ENCODE peak calls at places on chromosomes 12 and 14, in five cellular contexts. O is mesenchymal stem cell, B is IMR-90, T is H9, Y is neuronal stem cell. M is an unnamed sample.
A peak's percentile ranks its signal among the peaks of the same experiment; 100 is the strongest.

GRCh38 chr14:51488569-51489220 is 163.0 kb upstream of the FRMD6 start:
- DNase-seq in O (no peak), T (no peak), B (peak; percentile 31), Y (no peak), M (no peak)

GRCh38 chr12:49698619-49699545 is 8.3 kb downstream of the FMNL3 start:
- DNase-seq in O (peak; percentile 87), T (peak; percentile 88), B (peak; percentile 71), Y (no peak), M (peak; percentile 59)

GRCh38 chr12:26571539-26571938 is 261.5 kb downstream of the ITPR2 start:
- DNase-seq in Y (no peak), T (no peak), O (no peak), B (no peak), M (no peak)

GRCh38 chr14:69547701-69548348 is 26.8 kb downstream of the CCDC177 start:
- DNase-seq in B (no peak), Y (peak; percentile 66), O (peak; percentile 22), T (peak; percentile 90), M (no peak)

GRCh38 chr12:66467932-66468331 is 165.6 kb downstream of the HELB start:
- DNase-seq in O (no peak), Y (no peak), B (peak; percentile 17), T (no peak), M (no peak)

GRCh38 chr12:12265571-12266388 is 1.1 kb downstream of the LRP6 start:
- DNase-seq in T (no peak), B (peak; percentile 64), Y (no peak), O (peak; percentile 61), M (no peak)

GRCh38 chr14:103232338-103232808 is 101.7 kb upstream of the EIF5 start:
- DNase-seq in B (no peak), T (no peak), O (no peak), Y (no peak), M (no peak)

GRCh38 chr12:96506776-96507175 is 17.4 kb downstream of the CFAP54 start:
- DNase-seq in O (no peak), Y (no peak), B (no peak), T (no peak), M (no peak)

GRCh38 chr12:109927622-109928021 is 27.5 kb downstream of the TCHP start:
- DNase-seq in T (peak; percentile 71), B (peak; percentile 41), Y (no peak), O (peak; percentile 57), M (peak; percentile 72)

GRCh38 chr12:55847033-55847432 is 4.3 kb upstream of the MMP19 start:
- DNase-seq in T (no peak), O (peak; percentile 91), B (peak; percentile 83), Y (no peak), M (peak; percentile 62)

GRCh38 chr14:33848706-33849454 is 102.0 kb downstream of the EGLN3 start:
- DNase-seq in T (peak; percentile 94), O (peak; percentile 75), Y (peak; percentile 85), B (peak; percentile 10), M (peak; percentile 84)

GRCh38 chr12:49622501-49623141 is 740 bp upstream of the PRPF40B start:
- DNase-seq in O (no peak), B (peak; percentile 3), Y (no peak), T (peak; percentile 64), M (peak; percentile 56)

GRCh38 chr12:7005288-7005687 is 13.0 kb downstream of the LPCAT3 start:
- DNase-seq in B (no peak), O (no peak), T (no peak), Y (no peak), M (no peak)

GRCh38 chr12:109544955-109545531 is 28.3 kb downstream of the MMAB start:
- DNase-seq in Y (no peak), O (no peak), B (peak; percentile 37), T (no peak), M (no peak)

GRCh38 chr14:23299986-23300686 is 2.5 kb downstream of the PPP1R3E start:
- DNase-seq in O (no peak), T (no peak), Y (no peak), B (no peak), M (no peak)

GRCh38 chr12:3242199-3242863 is 165.2 kb downstream of the TSPAN9 start:
- DNase-seq in O (no peak), B (no peak), T (no peak), Y (no peak), M (no peak)

GRCh38 chr14:57245941-57246340 is 22.8 kb downstream of the EXOC5 start:
- DNase-seq in Y (no peak), O (no peak), B (no peak), T (no peak), M (no peak)

GRCh38 chr14:34044373-34044637 is 93.4 kb upstream of the EGLN3 start:
- DNase-seq in Y (no peak), B (no peak), T (no peak), O (no peak), M (no peak)

GRCh38 chr14:22791302-22791701 is 23.9 kb downstream of the SLC7A7 start:
- DNase-seq in Y (no peak), B (peak; percentile 91), T (no peak), O (peak; percentile 73), M (peak; percentile 91)

GRCh38 chr12:19694627-19695026 is 255.3 kb downstream of the AEBP2 start:
- DNase-seq in Y (no peak), B (peak; percentile 36), T (no peak), O (peak; percentile 68), M (no peak)

GRCh38 chr14:95652171-95652570 is 34.1 kb upstream of the TCL1B start:
- DNase-seq in T (no peak), Y (no peak), O (no peak), B (no peak), M (peak; percentile 93)

GRCh38 chr14:68640293-68640574 is 152.6 kb downstream of the ZFP36L1 start:
- DNase-seq in T (no peak), Y (no peak), O (no peak), B (no peak), M (no peak)

GRCh38 chr14:70904376-70904775 is 2.9 kb upstream of the PCNX1 start:
- DNase-seq in Y (no peak), T (no peak), B (no peak), O (no peak), M (no peak)

GRCh38 chr14:77808250-77808649 is 8.3 kb downstream of the ADCK1 start:
- DNase-seq in T (no peak), O (no peak), Y (no peak), B (no peak), M (no peak)

GRCh38 chr12:2739832-2740641 is 54.7 kb upstream of the FKBP4 start:
- DNase-seq in T (peak; percentile 25), Y (peak; percentile 20), B (peak; percentile 34), O (peak; percentile 50), M (peak; percentile 70)

GRCh38 chr14:72924332-72924731 is 1.9 kb upstream of the DCAF4 start:
- DNase-seq in O (no peak), Y (no peak), B (no peak), T (no peak), M (peak; percentile 90)

GRCh38 chr14:65238456-65238855 is 136.1 kb upstream of the MAX start:
- DNase-seq in B (peak; percentile 82), O (peak; percentile 81), T (no peak), Y (no peak), M (peak; percentile 78)

GRCh38 chr12:95003921-95004272 is 400 bp upstream of the NDUFA12 start:
- DNase-seq in O (peak; percentile 8), Y (no peak), B (no peak), T (no peak), M (no peak)

GRCh38 chr12:54306925-54307731 is 6.3 kb upstream of the NFE2 start:
- DNase-seq in Y (no peak), O (no peak), T (peak; percentile 64), B (no peak), M (no peak)

GRCh38 chr12:13120431-13120830 is 17.0 kb upstream of the GSG1 start:
- DNase-seq in T (no peak), Y (no peak), B (no peak), O (peak; percentile 34), M (no peak)

GRCh38 chr14:97444248-97444647 is 647.1 kb downstream of the VRK1 start:
- DNase-seq in O (no peak), T (no peak), B (no peak), Y (no peak), M (no peak)
- H2AFZ ChIP-seq in O (no peak overlapping the region), T (no peak overlapping the region), B (no peak overlapping the region), Y (no peak overlapping the region), M (no peak overlapping the region)

GRCh38 chr14:54582334-54582733 is 15.4 kb downstream of the SAMD4A start:
- DNase-seq in Y (no peak), T (no peak), B (no peak), O (no peak), M (no peak)

GRCh38 chr14:54585214-54585613 is 18.3 kb downstream of the SAMD4A start:
- DNase-seq in Y (no peak), O (no peak), T (no peak), B (no peak), M (no peak)

GRCh38 chr14:54579606-54580005 is 12.7 kb downstream of the SAMD4A start:
- DNase-seq in O (peak; percentile 85), T (no peak), B (peak; percentile 73), Y (no peak), M (peak; percentile 45)

GRCh38 chr14:54580933-54581332 is 14.0 kb downstream of the SAMD4A start:
- DNase-seq in O (no peak), B (no peak), Y (no peak), T (no peak), M (no peak)

DNA sequence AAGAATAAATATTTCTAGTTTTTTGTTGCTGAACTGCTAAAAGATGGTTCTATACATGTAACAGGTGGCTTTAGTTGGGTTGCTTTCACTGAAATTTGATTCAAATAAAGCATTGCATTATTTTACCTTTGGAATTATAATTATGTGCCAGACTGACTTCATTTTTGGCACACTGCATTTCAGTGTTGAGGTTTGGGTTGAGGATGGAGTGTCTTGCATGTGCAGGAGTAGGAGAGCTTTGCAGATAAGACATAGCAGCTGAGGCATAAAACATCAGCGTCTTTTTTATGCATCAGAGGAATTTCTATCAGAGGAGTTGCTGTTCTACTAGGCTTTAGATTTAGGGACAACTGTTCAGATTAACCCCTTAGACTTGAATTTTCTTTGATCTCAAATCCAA is 17.2 kb downstream of the SAMD4A start:
- DNase-seq in T (no peak), O (no peak), Y (no peak), B (no peak), M (no peak)
- H3K27ac ChIP-seq in T (no peak overlapping the region), O (no peak overlapping the region), Y (no peak overlapping the region), B (no peak overlapping the region), M (no peak overlapping the region)

DNA sequence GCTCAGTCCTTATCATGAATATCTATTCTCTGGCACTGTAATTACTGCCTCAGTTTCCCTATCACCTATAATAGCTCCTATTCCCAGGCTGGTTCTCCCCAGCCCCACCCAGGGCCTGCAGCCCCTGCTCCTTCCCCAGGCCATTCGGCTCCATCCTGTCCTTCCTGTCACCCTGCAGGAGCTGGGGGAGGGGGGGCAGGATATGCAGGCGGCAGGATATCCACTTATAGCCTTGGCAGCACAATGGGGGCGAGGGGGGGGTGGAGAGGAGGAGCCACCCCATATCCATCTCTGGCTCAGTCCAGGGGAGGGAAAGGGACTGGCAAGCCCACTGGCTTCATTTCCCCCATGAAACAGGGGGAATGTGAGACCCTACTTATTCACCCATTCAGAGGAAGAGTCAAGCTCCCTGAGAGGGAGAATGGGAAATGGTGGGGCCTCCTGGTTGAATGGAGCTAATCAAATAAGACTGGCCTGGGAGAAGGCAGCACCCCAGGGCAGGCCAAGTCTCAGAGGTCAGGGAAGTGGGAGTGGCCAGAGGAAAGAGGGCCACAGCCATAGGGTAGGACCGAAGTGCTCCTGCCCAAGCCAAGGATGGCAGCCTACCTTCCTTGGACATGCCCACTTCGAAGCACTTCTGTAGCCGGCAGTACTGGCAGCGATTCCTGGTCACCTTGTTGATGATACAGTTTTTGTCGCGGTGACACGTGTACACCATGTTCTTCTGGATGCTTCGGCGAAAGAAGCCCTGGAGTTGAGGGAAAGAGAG is 7.8 kb upstream of the ITGB7 start:
- DNase-seq in O (no peak), Y (no peak), T (peak; percentile 88), B (no peak), M (no peak)
- H3K4ac ChIP-seq in O (no peak overlapping the region), Y (no peak overlapping the region), T (no peak overlapping the region), B (no peak overlapping the region), M (no peak overlapping the region)

GRCh38 chr12:71599213-71599612 is 64.4 kb downstream of the ZFC3H1 start:
- DNase-seq in Y (no peak), O (no peak), T (no peak), B (no peak), M (no peak)
- H2AFZ ChIP-seq in Y (no peak overlapping the region), O (no peak overlapping the region), T (no peak overlapping the region), B (no peak overlapping the region), M (no peak overlapping the region)